ENCODE peak calls at places on chromosomes 2 and 18, in six cellular contexts. One of them, this sample, is unnamed.

GRCh38 chr18:10391506-10391905 is 62.9 kb upstream of the APCDD1 start:
- DNase-seq in HepG2: no peak
- DNase-seq in endothelial cell of umbilical vein: no peak
- DNase-seq in A549: no peak
- DNase-seq in K562: no peak
- DNase-seq in GM12878: no peak
- DNase-seq in this sample: no peak

GRCh38 chr2:177579486-177580036 is 187.0 kb downstream of the AGPS start:
- DNase-seq in endothelial cell of umbilical vein: no peak
- DNase-seq in GM12878: no peak
- DNase-seq in HepG2: peak
- DNase-seq in A549: no peak
- DNase-seq in K562: no peak
- DNase-seq in this sample: no peak

GRCh38 chr18:79529991-79530390 is 134.3 kb downstream of the NFATC1 start:
- DNase-seq in A549: no peak
- DNase-seq in HepG2: no peak
- DNase-seq in K562: no peak
- DNase-seq in endothelial cell of umbilical vein: no peak
- DNase-seq in GM12878: no peak
- DNase-seq in this sample: no peak

GRCh38 chr2:109527079-109527478 is 86.7 kb downstream of the SEPTIN10 start:
- DNase-seq in A549: no peak
- DNase-seq in HepG2: no peak
- DNase-seq in K562: no peak
- DNase-seq in GM12878: no peak
- DNase-seq in endothelial cell of umbilical vein: no peak
- DNase-seq in this sample: no peak

GRCh38 chr2:242046184-242046826 is 176.8 kb downstream of the RTP5 start:
- DNase-seq in endothelial cell of umbilical vein: no peak
- DNase-seq in A549: no peak
- DNase-seq in HepG2: no peak
- DNase-seq in GM12878: no peak
- DNase-seq in K562: no peak
- DNase-seq in this sample: no peak

GRCh38 chr2:239644016-239644415 is 243.2 kb upstream of the HDAC4 start:
- DNase-seq in endothelial cell of umbilical vein: no peak
- DNase-seq in HepG2: peak
- DNase-seq in A549: no peak
- DNase-seq in GM12878: no peak
- DNase-seq in K562: no peak
- DNase-seq in this sample: peak

GRCh38 chr2:150127271-150127990 is 360.0 kb downstream of the RND3 start:
- DNase-seq in K562: no peak
- DNase-seq in HepG2: no peak
- DNase-seq in A549: no peak
- DNase-seq in endothelial cell of umbilical vein: peak
- DNase-seq in GM12878: peak
- DNase-seq in this sample: no peak

GRCh38 chr2:33158482-33159003 is 211.8 kb downstream of the LTBP1 start:
- DNase-seq in HepG2: no peak
- DNase-seq in A549: no peak
- DNase-seq in endothelial cell of umbilical vein: peak
- DNase-seq in K562: no peak
- DNase-seq in GM12878: no peak
- DNase-seq in this sample: no peak

GRCh38 chr18:32271649-32272324 is 81.9 kb downstream of the MEP1B start:
- DNase-seq in GM12878: no peak
- DNase-seq in HepG2: peak
- DNase-seq in K562: peak
- DNase-seq in endothelial cell of umbilical vein: peak
- DNase-seq in A549: peak
- DNase-seq in this sample: peak

GRCh38 chr2:53787255-53787910 is 539 bp downstream of the ERLEC1 start:
- DNase-seq in A549: no peak
- DNase-seq in K562: no peak
- DNase-seq in HepG2: peak
- DNase-seq in endothelial cell of umbilical vein: peak
- DNase-seq in GM12878: no peak
- DNase-seq in this sample: peak

GRCh38 chr2:130842770-130843169 is 6.1 kb downstream of the ARHGEF4 start:
- DNase-seq in endothelial cell of umbilical vein: no peak
- DNase-seq in HepG2: no peak
- DNase-seq in K562: no peak
- DNase-seq in A549: no peak
- DNase-seq in GM12878: no peak
- DNase-seq in this sample: no peak

GRCh38 chr2:120150040-120150482 is 73.1 kb downstream of the TMEM185B start:
- DNase-seq in K562: no peak
- DNase-seq in A549: no peak
- DNase-seq in HepG2: peak
- DNase-seq in endothelial cell of umbilical vein: no peak
- DNase-seq in GM12878: no peak
- DNase-seq in this sample: no peak

GRCh38 chr2:152456262-152456661 is 121.3 kb downstream of the FMNL2 start:
- DNase-seq in GM12878: no peak
- DNase-seq in A549: no peak
- DNase-seq in HepG2: peak
- DNase-seq in endothelial cell of umbilical vein: no peak
- DNase-seq in K562: no peak
- DNase-seq in this sample: no peak

GRCh38 chr18:7164610-7165009 is 47.0 kb upstream of the LAMA1 start:
- DNase-seq in endothelial cell of umbilical vein: no peak
- DNase-seq in K562: no peak
- DNase-seq in GM12878: no peak
- DNase-seq in HepG2: no peak
- DNase-seq in A549: peak
- DNase-seq in this sample: peak

GRCh38 chr2:238963164-238963969 is 115.5 kb downstream of the TWIST2 start:
- DNase-seq in GM12878: no peak
- DNase-seq in K562: no peak
- DNase-seq in HepG2: no peak
- DNase-seq in endothelial cell of umbilical vein: peak
- DNase-seq in A549: no peak
- DNase-seq in this sample: no peak

GRCh38 chr2:218010116-218010837 is 7.5 kb upstream of the TNS1 start:
- DNase-seq in K562: peak
- DNase-seq in endothelial cell of umbilical vein: peak
- DNase-seq in A549: peak
- DNase-seq in HepG2: no peak
- DNase-seq in GM12878: no peak
- DNase-seq in this sample: peak

GRCh38 chr18:27789406-27789805 is 387.5 kb downstream of the CDH2 start:
- DNase-seq in K562: no peak
- DNase-seq in endothelial cell of umbilical vein: no peak
- DNase-seq in GM12878: no peak
- DNase-seq in A549: no peak
- DNase-seq in HepG2: no peak
- DNase-seq in this sample: no peak

GRCh38 chr2:19767876-19768275 is 133.9 kb downstream of the TTC32 start:
- DNase-seq in endothelial cell of umbilical vein: no peak
- DNase-seq in GM12878: no peak
- DNase-seq in K562: no peak
- DNase-seq in HepG2: no peak
- DNase-seq in A549: no peak
- DNase-seq in this sample: no peak

GRCh38 chr2:206217162-206217561 is 57.3 kb upstream of the ZDBF2 start:
- DNase-seq in endothelial cell of umbilical vein: no peak
- DNase-seq in A549: no peak
- DNase-seq in GM12878: no peak
- DNase-seq in HepG2: no peak
- DNase-seq in K562: no peak
- DNase-seq in this sample: no peak
- H3K4me3 ChIP-seq in endothelial cell of umbilical vein: no peak
- H3K4me3 ChIP-seq in A549: no peak
- H3K4me3 ChIP-seq in GM12878: no peak
- H3K4me3 ChIP-seq in HepG2: no peak
- H3K4me3 ChIP-seq in K562: no peak
- H3K4me3 ChIP-seq in this sample: no peak

GRCh38 chr2:162929571-162929970 is 91.0 kb upstream of the KCNH7 start:
- DNase-seq in A549: peak
- DNase-seq in HepG2: no peak
- DNase-seq in K562: no peak
- DNase-seq in endothelial cell of umbilical vein: no peak
- DNase-seq in GM12878: no peak
- DNase-seq in this sample: no peak

GRCh38 chr2:162932416-162932815 is 93.8 kb upstream of the KCNH7 start:
- DNase-seq in HepG2: no peak
- DNase-seq in endothelial cell of umbilical vein: no peak
- DNase-seq in GM12878: no peak
- DNase-seq in A549: no peak
- DNase-seq in K562: no peak
- DNase-seq in this sample: no peak

GRCh38 chr2:162938387-162938786 is 99.8 kb upstream of the KCNH7 start:
- DNase-seq in endothelial cell of umbilical vein: no peak
- DNase-seq in HepG2: no peak
- DNase-seq in A549: no peak
- DNase-seq in GM12878: no peak
- DNase-seq in K562: no peak
- DNase-seq in this sample: no peak

GRCh38 chr2:162928356-162928755 is 89.8 kb upstream of the KCNH7 start:
- DNase-seq in HepG2: no peak
- DNase-seq in K562: no peak
- DNase-seq in GM12878: no peak
- DNase-seq in endothelial cell of umbilical vein: no peak
- DNase-seq in A549: no peak
- DNase-seq in this sample: peak

GRCh38 chr2:162934191-162934590 is 95.6 kb upstream of the KCNH7 start:
- DNase-seq in A549: no peak
- DNase-seq in HepG2: no peak
- DNase-seq in endothelial cell of umbilical vein: no peak
- DNase-seq in K562: no peak
- DNase-seq in GM12878: no peak
- DNase-seq in this sample: no peak
- TF ChIP-seq MYC in A549: no peak
- TF ChIP-seq MYC in HepG2: no peak
- TF ChIP-seq MYC in endothelial cell of umbilical vein: no peak
- TF ChIP-seq MYC in K562: no peak
- TF ChIP-seq MYC in GM12878: no peak
- TF ChIP-seq MYC in this sample: no peak

DNA sequence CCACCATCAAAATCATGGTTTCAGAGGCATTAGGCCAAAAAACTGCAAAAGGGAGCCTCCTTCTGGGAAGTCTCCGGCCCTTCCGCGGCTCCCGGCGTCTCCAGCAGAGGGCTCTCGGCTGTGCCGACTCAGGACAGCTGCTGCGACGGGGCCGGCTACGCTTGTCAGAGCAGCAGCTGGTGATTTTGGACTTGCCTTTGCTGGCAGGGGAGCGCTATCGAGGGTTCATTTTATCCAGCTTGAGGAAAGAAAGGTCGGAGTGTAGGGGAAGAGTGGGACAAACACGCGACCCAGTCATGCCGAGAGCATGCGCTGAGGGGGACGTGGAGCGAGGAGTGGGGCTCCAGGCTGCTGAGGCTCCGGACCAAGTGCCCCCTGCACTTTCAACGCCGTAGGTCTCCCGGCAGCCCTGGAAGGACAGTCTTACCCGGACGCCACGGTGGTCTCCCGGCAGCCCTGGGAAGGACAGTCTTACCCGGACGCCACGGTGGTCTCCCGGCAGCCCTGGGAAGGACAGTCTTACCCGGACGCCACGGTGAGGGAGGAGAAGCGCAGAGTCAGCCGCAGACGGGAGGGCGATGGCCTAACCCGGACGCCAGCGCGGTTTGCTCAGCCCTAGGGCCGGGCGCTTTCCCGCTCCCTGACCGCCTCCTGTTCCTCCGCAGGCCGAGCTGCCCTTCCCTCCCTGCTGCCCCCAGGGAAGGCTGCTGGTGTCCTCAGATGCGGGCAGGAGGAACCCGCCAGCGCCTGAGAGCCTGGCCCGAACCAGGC is 21.7 kb downstream of the DDX18 start:
- DNase-seq in endothelial cell of umbilical vein: peak
- DNase-seq in K562: peak
- DNase-seq in HepG2: peak
- DNase-seq in A549: peak
- DNase-seq in GM12878: no peak
- DNase-seq in this sample: peak
- TF ChIP-seq POLR2A in endothelial cell of umbilical vein: peak
- TF ChIP-seq POLR2A in K562: peak
- TF ChIP-seq POLR2A in HepG2: no peak
- TF ChIP-seq POLR2A in A549: no peak
- TF ChIP-seq POLR2A in GM12878: peak
- TF ChIP-seq POLR2A in this sample: no peak

DNA sequence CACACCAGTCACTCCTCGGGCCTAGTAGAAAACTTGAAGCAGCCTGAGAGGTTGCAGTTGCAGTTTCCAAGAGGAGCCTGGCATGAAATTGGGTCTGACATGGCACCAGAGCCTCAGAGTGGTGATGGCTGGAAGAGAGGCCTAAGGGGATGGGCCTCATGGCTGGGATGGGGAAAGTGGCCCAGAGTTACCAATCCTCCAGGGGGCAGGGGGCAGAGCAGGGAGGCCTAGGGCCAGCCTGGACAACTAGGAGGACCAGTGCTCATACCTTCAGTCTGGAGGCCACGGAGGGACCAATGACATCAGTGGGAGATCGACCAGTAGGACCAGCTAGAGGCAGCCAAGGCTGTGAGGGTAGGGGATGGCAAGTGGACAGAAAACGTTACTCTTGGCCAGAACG is 15.1 kb upstream of the ADCY3 start:
- DNase-seq in A549: no peak
- DNase-seq in GM12878: no peak
- DNase-seq in K562: no peak
- DNase-seq in HepG2: no peak
- DNase-seq in endothelial cell of umbilical vein: no peak
- DNase-seq in this sample: no peak
- H3K4me3 ChIP-seq in A549: no peak
- H3K4me3 ChIP-seq in GM12878: no peak
- H3K4me3 ChIP-seq in K562: no peak
- H3K4me3 ChIP-seq in HepG2: no peak
- H3K4me3 ChIP-seq in endothelial cell of umbilical vein: no peak
- H3K4me3 ChIP-seq in this sample: no peak

DNA sequence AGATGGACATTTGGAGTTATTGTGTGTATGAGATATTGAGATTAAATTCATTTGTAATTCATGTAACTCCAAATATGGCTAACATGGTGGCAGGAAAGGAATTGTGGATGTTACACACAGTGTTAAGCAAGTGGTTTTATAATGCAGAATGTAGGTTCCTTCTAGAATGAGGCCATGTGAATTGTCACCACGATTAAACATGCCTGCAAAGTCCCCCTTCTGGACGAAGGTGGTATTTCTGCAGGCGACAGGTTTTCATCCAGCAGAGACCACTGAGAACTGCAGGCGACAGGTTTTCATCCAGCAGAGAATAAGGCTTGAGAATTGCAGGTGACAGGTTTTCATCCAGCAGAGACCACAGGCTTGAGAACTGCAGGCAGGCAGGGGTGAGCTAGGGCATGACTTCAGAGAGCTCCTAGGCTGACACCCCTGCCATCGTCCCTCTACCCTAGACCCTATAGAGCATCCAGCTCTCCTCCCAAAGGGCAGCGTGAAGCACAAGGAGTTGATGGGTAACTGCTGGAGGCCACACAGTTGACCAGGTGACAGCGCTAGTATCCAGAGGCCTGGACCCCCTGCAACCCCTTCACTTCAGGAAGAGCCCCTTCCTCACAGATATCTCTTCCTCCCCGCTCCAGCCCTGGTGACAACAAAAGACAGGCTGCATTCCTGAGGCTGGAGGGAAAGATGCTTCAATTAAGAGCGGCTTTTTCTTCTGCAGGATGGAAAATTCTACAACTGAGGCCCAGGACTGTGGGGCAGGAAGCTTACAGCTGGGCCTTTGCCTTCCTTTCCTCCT is 175.8 kb downstream of the LOXHD1 start:
- DNase-seq in A549: peak
- DNase-seq in GM12878: no peak
- DNase-seq in endothelial cell of umbilical vein: peak
- DNase-seq in K562: peak
- DNase-seq in HepG2: peak
- DNase-seq in this sample: peak
- TF ChIP-seq MYC in A549: no peak
- TF ChIP-seq MYC in GM12878: no peak
- TF ChIP-seq MYC in endothelial cell of umbilical vein: no peak
- TF ChIP-seq MYC in K562: no peak
- TF ChIP-seq MYC in HepG2: no peak
- TF ChIP-seq MYC in this sample: no peak